ENCODE peak calls at places on chromosomes 1 and 21, in seven cellular contexts. K is mucosa of descending colon, J is GM12864, O is WERI-Rb-1, D is brain microvascular endothelial cell, U is fibroblast of pulmonary artery, S is HL-60. X is an unnamed sample.

GRCh38 chr1:161427733-161428516 is 60.2 kb upstream of the CFAP126 start:
- DNase-seq in K (no peak), J (no peak), O (no peak), S (no peak), D (peak; percentile 59), U (peak; percentile 54), X (no peak)

GRCh38 chr1:245764040-245764439 is 609.3 kb downstream of the KIF26B start:
- DNase-seq in U (no peak), K (no peak), D (no peak), S (no peak), J (no peak), O (no peak), X (no peak)

GRCh38 chr1:44660176-44660575 is 14.1 kb downstream of the TMEM53 start:
- DNase-seq in K (peak; percentile 63), S (no peak), U (peak; percentile 26), J (no peak), O (no peak), D (no peak), X (no peak)

GRCh38 chr1:114641377-114641776 is 28.5 kb downstream of the DENND2C start:
- DNase-seq in O (no peak), D (no peak), J (no peak), U (no peak), S (no peak), K (no peak), X (no peak)

GRCh38 chr21:42677339-42678117 is 24.1 kb downstream of the PDE9A start:
- DNase-seq in J (no peak), S (no peak), K (no peak), U (peak; percentile 64), D (peak; percentile 86), O (no peak), X (peak; percentile 63)

GRCh38 chr1:201655243-201655642 is 116.3 kb downstream of the NAV1 start:
- DNase-seq in D (no peak), K (peak; percentile 42), O (peak; percentile 53), J (no peak), S (no peak), U (peak; percentile 50), X (no peak)

GRCh38 chr1:40379785-40380452 is 6.4 kb downstream of the SMAP2 start:
- DNase-seq in D (no peak), O (no peak), J (no peak), S (no peak), K (no peak), U (peak; percentile 47), X (no peak)

GRCh38 chr1:13780780-13781179 is 80.8 kb downstream of the PRDM2 start:
- DNase-seq in O (no peak), J (no peak), D (no peak), S (no peak), K (no peak), U (no peak), X (no peak)

GRCh38 chr1:231966983-231967382 is 340.4 kb downstream of the DISC1 start:
- DNase-seq in O (no peak), K (no peak), S (no peak), D (no peak), U (no peak), J (no peak), X (no peak)

GRCh38 chr1:1189071-1189470 is 15.4 kb downstream of the TTLL10 start:
- DNase-seq in S (no peak), U (no peak), K (no peak), J (no peak), O (no peak), D (no peak), X (no peak)

GRCh38 chr1:195188821-195189220 is 1419.4 kb downstream of the KCNT2 start:
- DNase-seq in O (no peak), U (peak; percentile 17), D (peak; percentile 1), S (no peak), J (no peak), K (no peak), X (no peak)

GRCh38 chr1:26784023-26784871 is 3.5 kb upstream of the PIGV start:
- DNase-seq in K (peak; percentile 65), U (peak; percentile 86), D (peak; percentile 76), J (no peak), S (no peak), O (no peak), X (no peak)

GRCh38 chr1:17082761-17083160 is 28.9 kb upstream of the SDHB start:
- DNase-seq in O (no peak), S (no peak), U (no peak), K (no peak), J (no peak), D (no peak), X (no peak)

GRCh38 chr1:25018110-25018470 is 88.0 kb upstream of the RUNX3 start:
- DNase-seq in S (no peak), J (no peak), K (no peak), U (no peak), O (no peak), D (no peak), X (no peak)

GRCh38 chr1:160993544-160993943 is 27.4 kb downstream of the F11R start:
- DNase-seq in O (no peak), J (no peak), U (peak; percentile 88), D (peak; percentile 56), S (peak; percentile 21), K (no peak), X (no peak)

GRCh38 chr1:170807432-170807831 is 127.9 kb upstream of the MROH9 start:
- DNase-seq in S (no peak), K (no peak), D (peak; percentile 75), U (peak; percentile 76), O (no peak), J (no peak), X (peak; percentile 10)

GRCh38 chr1:46114925-46115603 is 17.4 kb downstream of the PIK3R3 start:
- DNase-seq in U (no peak), K (no peak), O (no peak), D (no peak), S (no peak), J (no peak), X (no peak)

GRCh38 chr21:42144679-42145568 is 73.8 kb downstream of the UMODL1 start:
- DNase-seq in D (no peak), J (no peak), K (peak; percentile 35), U (no peak), O (peak; percentile 88), S (no peak), X (no peak)

GRCh38 chr1:203343956-203344355 is 7.0 kb downstream of the FMOD start:
- DNase-seq in K (no peak), J (no peak), D (no peak), O (no peak), S (no peak), U (no peak), X (no peak)

GRCh38 chr1:168918860-168919741 is 187.4 kb upstream of the ATP1B1 start:
- DNase-seq in U (peak; percentile 30), D (no peak), J (no peak), O (no peak), S (no peak), K (no peak), X (no peak)

GRCh38 chr1:88801575-88802208 is 89.7 kb downstream of the GTF2B start:
- DNase-seq in S (peak; percentile 32), D (no peak), K (no peak), U (peak; percentile 36), J (no peak), O (peak; percentile 44), X (peak; percentile 16)

GRCh38 chr1:90834354-90835171 is 117.5 kb upstream of the BARHL2 start:
- DNase-seq in J (no peak), U (no peak), S (no peak), D (no peak), K (no peak), O (no peak), X (no peak)

GRCh38 chr1:164753521-164754077 is 194.6 kb downstream of the PBX1 start:
- DNase-seq in K (no peak), U (no peak), J (no peak), O (no peak), S (no peak), D (no peak), X (no peak)

GRCh38 chr1:43885311-43885801 is 48.2 kb upstream of the ARTN start:
- DNase-seq in U (no peak), J (no peak), K (peak; percentile 62), D (no peak), S (no peak), O (no peak), X (no peak)

GRCh38 chr1:52348704-52349301 is 17.2 kb downstream of the CC2D1B start:
- DNase-seq in U (peak; percentile 44), S (no peak), J (no peak), K (no peak), O (peak; percentile 73), D (peak; percentile 38), X (no peak)

GRCh38 chr21:36156339-36156814 is 247 bp upstream of the DOP1B start:
- DNase-seq in O (peak; percentile 100), S (peak; percentile 95), D (peak; percentile 98), J (peak; percentile 82), U (peak; percentile 99), K (peak; percentile 100), X (peak; percentile 70)
- H3K4me3 ChIP-seq in O (peak overlapping the region; percentile 88), S (peak overlapping the region; percentile 86), D (peak overlapping the region; percentile 66), J (peak overlapping the region; percentile 74), U (peak overlapping the region; percentile 70), K (peak overlapping the region; percentile 54), X (peak overlapping the region; percentile 76)

GRCh38 chr1:94741510-94741909 is 78.6 kb upstream of the SLC44A3 start:
- DNase-seq in O (no peak), U (no peak), K (no peak), J (no peak), D (no peak), S (no peak), X (no peak)
- TF ChIP-seq CTCF in O (no peak), U (no peak), K (no peak), J (no peak), D (peak; percentile 33), S (no peak), X (no peak)

GRCh38 chr1:94820918-94821317 is 761 bp downstream of the SLC44A3 start:
- DNase-seq in O (no peak), J (no peak), S (no peak), D (no peak), U (no peak), K (no peak), X (no peak)
- H3K4me3 ChIP-seq in O (peak overlapping the region; percentile 88), J (no peak overlapping the region), S (no peak overlapping the region), D (peak overlapping the region; percentile 64), U (peak overlapping the region; percentile 62), K (peak overlapping the region; percentile 36), X (peak overlapping the region; percentile 64)

DNA sequence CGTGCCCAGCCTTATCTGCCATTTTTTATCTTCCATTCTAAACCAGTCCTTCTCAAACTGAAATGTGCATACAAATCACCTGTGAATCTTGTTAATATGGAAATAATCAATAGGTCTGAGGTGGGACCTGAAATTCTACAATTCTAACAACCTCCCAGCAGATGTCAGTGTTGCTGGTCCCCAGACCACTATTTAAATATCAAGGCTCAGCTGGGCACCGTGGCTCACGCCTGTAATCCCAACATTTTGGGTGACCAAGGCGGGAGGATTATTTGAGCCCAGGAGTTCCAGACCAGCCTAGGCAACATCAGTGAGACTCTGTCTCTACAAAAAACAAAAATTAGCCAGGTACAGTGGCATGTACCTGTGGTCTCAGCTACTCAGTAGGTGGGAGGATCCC is 4.1 kb downstream of the UQCRHL start:
- DNase-seq in U (peak; percentile 50), O (peak; percentile 43), K (no peak), D (no peak), J (no peak), S (no peak), X (no peak)
- TF ChIP-seq CTCF in U (peak; percentile 34), O (peak; percentile 48), K (no peak), D (peak; percentile 59), J (peak; percentile 48), S (no peak), X (peak; percentile 26)

X was measured in kidney epithelial cell.